ENCODE peak calls at places on chromosomes 7 and 10, in five cellular contexts. Z, R, H, D and E are unnamed samples.

GRCh38 chr7:32290015-32290414 is 200.2 kb downstream of the LSM5 start:
- DNase-seq in Z (no peak), R (no peak), H (no peak), D (no peak), E (no peak)

GRCh38 chr10:13834581-13835286 is 248.0 kb downstream of the PRPF18 start:
- DNase-seq in Z (no peak), R (peak), H (no peak), D (no peak), E (peak)

GRCh38 chr7:150962743-150963399 is 15.2 kb downstream of the KCNH2 start:
- DNase-seq in Z (no peak), R (peak), H (no peak), D (no peak), E (peak)

GRCh38 chr7:139382439-139382838 is 22.7 kb downstream of the LUC7L2 start:
- DNase-seq in Z (no peak), R (no peak), H (no peak), D (no peak), E (no peak)

GRCh38 chr7:2530076-2530967 is 10.7 kb downstream of the LFNG start:
- DNase-seq in Z (peak), R (peak), H (no peak), D (no peak), E (no peak)

GRCh38 chr7:37315752-37316711 is 132.6 kb downstream of the ELMO1 start:
- DNase-seq in Z (no peak), R (peak), H (no peak), D (no peak), E (no peak)

GRCh38 chr10:132766291-132766690 is 19.7 kb downstream of the NKX6-2 start:
- DNase-seq in Z (no peak), R (no peak), H (no peak), D (no peak), E (no peak)

GRCh38 chr7:75866129-75866496 is 12.7 kb upstream of the RHBDD2 start:
- DNase-seq in Z (no peak), R (peak), H (no peak), D (no peak), E (no peak)

GRCh38 chr10:93475871-93476270 is 6.3 kb downstream of the MYOF start:
- DNase-seq in Z (no peak), R (peak), H (no peak), D (peak), E (no peak)

GRCh38 chr10:43861966-43862751 is 213.5 kb upstream of the ZNF32 start:
- DNase-seq in Z (peak), R (peak), H (no peak), D (peak), E (peak)

GRCh38 chr7:42222891-42223290 is 14.1 kb downstream of the GLI3 start:
- DNase-seq in Z (no peak), R (no peak), H (no peak), D (no peak), E (no peak)

GRCh38 chr10:91551856-91552255 is 81.0 kb downstream of the PPP1R3C start:
- DNase-seq in Z (no peak), R (peak), H (no peak), D (peak), E (peak)

GRCh38 chr10:113454341-113455061 is 98.4 kb upstream of the HABP2 start:
- DNase-seq in Z (peak), R (peak), H (no peak), D (peak), E (peak)

GRCh38 chr10:112927980-112928379 is 22.1 kb upstream of the TCF7L2 start:
- DNase-seq in Z (no peak), R (no peak), H (no peak), D (no peak), E (no peak)

GRCh38 chr7:133354546-133355324 is 101.9 kb downstream of the EXOC4 start:
- DNase-seq in Z (no peak), R (peak), H (no peak), D (no peak), E (no peak)

GRCh38 chr7:115356139-115356746 is 434.3 kb downstream of the MDFIC start:
- DNase-seq in Z (no peak), R (peak), H (no peak), D (peak), E (peak)

GRCh38 chr7:148669907-148670306 is 28.8 kb upstream of the CUL1 start:
- DNase-seq in Z (no peak), R (no peak), H (no peak), D (no peak), E (no peak)

GRCh38 chr10:44039599-44039998 is 345.3 kb downstream of the CXCL12 start:
- DNase-seq in Z (no peak), R (no peak), H (no peak), D (no peak), E (no peak)

GRCh38 chr7:80312139-80312661 is 177.6 kb downstream of the GNAI1 start:
- DNase-seq in Z (no peak), R (peak), H (no peak), D (peak), E (no peak)

GRCh38 chr10:96118604-96119450 is 11.3 kb upstream of the ZNF518A start:
- DNase-seq in Z (no peak), R (no peak), H (no peak), D (no peak), E (no peak)

GRCh38 chr7:105924950-105925349 is 38.1 kb upstream of the CDHR3 start:
- DNase-seq in Z (no peak), R (no peak), H (no peak), D (no peak), E (no peak)

GRCh38 chr7:110790992-110791391 is 299.9 kb upstream of the LRRN3 start:
- DNase-seq in Z (no peak), R (no peak), H (no peak), D (no peak), E (no peak)

GRCh38 chr10:86756511-86757109 is at the start of gene BMPR1A:
- DNase-seq in Z (peak), R (peak), H (no peak), D (no peak), E (peak)

GRCh38 chr7:1925973-1926907 is 256.2 kb downstream of the ELFN1 start:
- DNase-seq in Z (no peak), R (no peak), H (no peak), D (no peak), E (no peak)

GRCh38 chr7:100561491-100562194 is 12.1 kb downstream of the SAP25 start:
- DNase-seq in Z (peak), R (no peak), H (peak), D (no peak), E (no peak)

GRCh38 chr10:131697461-131698128 is 203.2 kb upstream of the PPP2R2D start:
- DNase-seq in Z (no peak), R (no peak), H (peak), D (no peak), E (no peak)

GRCh38 chr10:77004917-77005564 is 632.6 kb downstream of the KCNMA1 start:
- DNase-seq in Z (no peak), R (peak), H (no peak), D (peak), E (peak)

GRCh38 chr7:35624299-35625186 is 70.4 kb downstream of the HERPUD2 start:
- DNase-seq in Z (no peak), R (peak), H (no peak), D (peak), E (peak)

GRCh38 chr10:86357041-86357440 is 9.6 kb downstream of the GRID1 start:
- DNase-seq in Z (peak), R (no peak), H (peak), D (no peak), E (no peak)

GRCh38 chr7:98884416-98884815 is 6.1 kb downstream of the TRRAP start:
- DNase-seq in Z (peak), R (no peak), H (no peak), D (no peak), E (no peak)

GRCh38 chr7:463362-464176 is 56.1 kb downstream of the PDGFA start:
- DNase-seq in Z (peak), R (no peak), H (peak), D (no peak), E (no peak)

GRCh38 chr7:514651-515598 is 4.7 kb downstream of the PDGFA start:
- DNase-seq in Z (no peak), R (peak), H (no peak), D (no peak), E (no peak)

GRCh38 chr7:159065852-159066480 is 78.7 kb downstream of the VIPR2 start:
- DNase-seq in Z (no peak), R (no peak), H (no peak), D (no peak), E (no peak)

GRCh38 chr7:118713039-118713438 is 488.5 kb downstream of the ANKRD7 start:
- DNase-seq in Z (no peak), R (no peak), H (no peak), D (no peak), E (no peak)

GRCh38 chr7:136874393-136875032 is 6.1 kb downstream of the CHRM2 start:
- DNase-seq in Z (no peak), R (peak), H (no peak), D (no peak), E (no peak)